ENCODE peak calls at places on chromosomes 3 and 15, in ten cellular contexts. P is heart left ventricle; D is GM13976; V is Calu3; N is MCF 10A; U is GM10248; X is PC-3; T is psoas muscle; J is astrocyte of the spinal cord; Y is CD4-positive, alpha-beta T cell. F is an unnamed sample.

GRCh38 chr15:65576669-65577068 is 34.3 kb downstream of the INTS14 start:
- DNase-seq in P (no peak), D (no peak), V (no peak), N (no peak), U (no peak), X (peak; percentile 43), T (no peak), J (peak; percentile 70), Y (no peak), F (no peak)

GRCh38 chr15:87416591-87417257 is 839.8 kb downstream of the NTRK3 start:
- DNase-seq in P (no peak), D (no peak), V (no peak), N (no peak), U (no peak), X (no peak), T (no peak), J (no peak), Y (no peak), F (no peak)

GRCh38 chr3:13518516-13519351 is 30.2 kb upstream of the FBLN2 start:
- DNase-seq in P (peak; percentile 80), D (no peak), V (no peak), N (no peak), U (no peak), X (no peak), T (peak; percentile 86), J (peak; percentile 39), Y (no peak), F (no peak)

GRCh38 chr3:12508316-12508715 is 24.0 kb downstream of the TSEN2 start:
- DNase-seq in P (no peak), D (no peak), V (no peak), N (peak; percentile 91), U (no peak), X (peak; percentile 91), T (peak; percentile 21), J (peak; percentile 98), Y (no peak), F (no peak)

GRCh38 chr3:71885001-71885400 is 100.1 kb upstream of the PROK2 start:
- DNase-seq in P (no peak), D (no peak), V (no peak), N (no peak), U (no peak), X (no peak), T (no peak), J (no peak), Y (no peak), F (no peak)

GRCh38 chr15:56929389-56929788 is 10.9 kb downstream of the TCF12 start:
- DNase-seq in P (no peak), D (no peak), V (no peak), N (peak; percentile 27), U (no peak), X (peak; percentile 75), T (no peak), J (peak; percentile 65), Y (no peak), F (no peak)

GRCh38 chr3:11349466-11349865 is 77.3 kb downstream of the ATG7 start:
- DNase-seq in P (no peak), D (no peak), V (no peak), N (no peak), U (no peak), X (peak; percentile 9), T (no peak), J (no peak), Y (no peak), F (no peak)

GRCh38 chr15:100973351-100974034 is 54.3 kb downstream of the LRRK1 start:
- DNase-seq in P (no peak), D (peak; percentile 64), V (no peak), N (no peak), U (peak; percentile 43), X (no peak), T (no peak), J (no peak), Y (no peak), F (peak; percentile 25)

GRCh38 chr15:25947336-25948080 is 84.4 kb upstream of the ATP10A start:
- DNase-seq in P (no peak), D (no peak), V (peak; percentile 16), N (no peak), U (no peak), X (peak; percentile 53), T (no peak), J (no peak), Y (no peak), F (no peak)

GRCh38 chr3:163548005-163548404 is 1530.3 kb downstream of the SI start:
- DNase-seq in P (no peak), D (no peak), V (no peak), N (no peak), U (no peak), X (no peak), T (no peak), J (no peak), Y (no peak), F (no peak)

GRCh38 chr3:9422712-9423424 is 25.5 kb downstream of the SETD5 start:
- DNase-seq in P (peak; percentile 89), D (no peak), V (peak; percentile 79), N (peak; percentile 98), U (no peak), X (peak; percentile 98), T (peak; percentile 54), J (peak; percentile 97), Y (no peak), F (no peak)

GRCh38 chr3:138003069-138003468 is 6.9 kb upstream of the CLDN18 start:
- DNase-seq in P (no peak), D (no peak), V (no peak), N (no peak), U (no peak), X (no peak), T (no peak), J (no peak), Y (no peak), F (no peak)

GRCh38 chr3:4672727-4673126 is 179.6 kb downstream of the ITPR1 start:
- DNase-seq in P (no peak), D (no peak), V (no peak), N (no peak), U (no peak), X (no peak), T (no peak), J (no peak), Y (no peak), F (no peak)

GRCh38 chr3:4666078-4666477 is 172.9 kb downstream of the ITPR1 start:
- DNase-seq in P (no peak), D (no peak), V (no peak), N (no peak), U (no peak), X (no peak), T (no peak), J (no peak), Y (no peak), F (no peak)

GRCh38 chr3:4665197-4665596 is 172.0 kb downstream of the ITPR1 start:
- DNase-seq in P (no peak), D (no peak), V (no peak), N (no peak), U (no peak), X (no peak), T (no peak), J (peak; percentile 15), Y (no peak), F (no peak)

GRCh38 chr3:4674216-4674615 is 181.1 kb downstream of the ITPR1 start:
- DNase-seq in P (no peak), D (no peak), V (no peak), N (no peak), U (no peak), X (no peak), T (no peak), J (peak; percentile 18), Y (no peak), F (no peak)

GRCh38 chr3:4670352-4670751 is 177.2 kb downstream of the ITPR1 start:
- DNase-seq in P (no peak), D (no peak), V (no peak), N (no peak), U (no peak), X (peak; percentile 57), T (no peak), J (no peak), Y (no peak), F (no peak)
- TF ChIP-seq CTCF in P (no peak), D (no peak), V (no peak), N (peak; percentile 15), U (no peak), X (peak; percentile 78), T (no peak), J (peak; percentile 60), Y (no peak), F (peak; percentile 52)

DNA sequence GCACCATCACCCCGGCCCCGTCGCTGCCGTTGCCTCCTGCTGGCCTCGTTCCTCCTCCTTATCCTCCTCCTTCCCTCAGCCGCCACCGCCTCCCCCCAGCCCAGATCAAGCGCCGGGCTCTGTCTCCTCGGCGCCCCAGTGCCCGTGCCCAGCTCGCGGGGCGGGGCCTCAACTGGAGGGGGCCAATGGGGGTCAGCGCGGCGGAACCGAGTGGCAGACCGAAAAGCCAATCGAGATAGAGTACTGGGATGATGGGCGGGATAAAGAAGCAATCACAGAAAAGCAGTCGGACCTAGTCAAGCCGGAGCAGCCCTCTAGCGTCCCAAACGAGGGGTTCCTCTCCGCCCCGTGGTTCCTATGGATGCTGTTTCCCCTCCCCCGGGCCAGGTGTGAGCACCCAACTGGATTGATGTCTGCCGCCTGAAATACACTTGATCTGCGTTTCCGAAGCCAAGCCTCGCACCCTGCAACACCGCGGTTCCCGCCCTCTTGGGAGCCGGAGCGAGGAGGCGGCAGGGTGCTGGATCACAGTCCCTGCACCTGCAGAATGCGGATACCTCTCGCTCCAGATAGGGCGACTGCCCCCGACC is at the start of gene FRMD5:
- DNase-seq in P (peak; percentile 84), D (peak; percentile 94), V (peak; percentile 93), N (peak; percentile 95), U (peak; percentile 92), X (peak; percentile 98), T (peak; percentile 73), J (peak; percentile 97), Y (peak; percentile 84), F (peak; percentile 95)
- TF ChIP-seq CTCF in P (no peak), D (no peak), V (no peak), N (peak; percentile 37), U (no peak), X (peak; percentile 37), T (no peak), J (peak; percentile 62), Y (no peak), F (peak; percentile 55)

GRCh38 chr15:90184786-90185704 is 16.1 kb upstream of the SEMA4B start:
- DNase-seq in P (peak; percentile 62), D (peak; percentile 88), V (peak; percentile 76), N (peak; percentile 84), U (peak; percentile 87), X (peak; percentile 65), T (peak; percentile 72), J (peak; percentile 32), Y (peak; percentile 58), F (peak; percentile 63)
- TF ChIP-seq CTCF in P (no peak), D (no peak), V (no peak), N (no peak), U (no peak), X (no peak), T (no peak), J (no peak), Y (no peak), F (no peak)

DNA sequence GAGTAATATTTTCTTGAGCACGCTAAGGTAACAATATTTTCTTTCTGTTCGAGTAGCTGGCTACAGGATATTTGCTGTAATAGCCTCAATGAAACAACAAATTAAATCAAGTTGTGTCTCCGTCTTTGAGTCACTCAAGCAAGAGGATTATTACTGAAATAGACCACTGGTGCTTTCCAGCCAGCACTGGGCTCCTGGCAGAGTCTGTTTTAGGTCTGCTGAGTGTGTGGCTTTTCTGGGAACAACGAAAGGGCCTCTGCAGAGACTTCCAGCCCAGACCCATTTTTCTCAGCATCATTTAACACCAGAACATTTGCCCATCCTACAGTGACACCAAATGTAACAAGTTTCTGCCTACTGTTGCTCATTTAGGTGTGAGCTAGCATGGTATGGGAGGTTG is 652.9 kb downstream of the MAGI1 start:
- DNase-seq in P (no peak), D (no peak), V (no peak), N (no peak), U (no peak), X (no peak), T (no peak), J (no peak), Y (no peak), F (no peak)
- TF ChIP-seq CTCF in P (no peak), D (no peak), V (no peak), N (no peak), U (no peak), X (no peak), T (no peak), J (no peak), Y (no peak), F (no peak)

F was measured in progenitor cell of endocrine pancreas.